ENCODE peak calls at places on chromosomes 16 and 17, in four cellular contexts. R, C, F and H are unnamed samples.

GRCh38 chr17:29495011-29495410 is 71.8 kb downstream of the ABHD15 start:
- DNase-seq in R (no peak), C (no peak), F (no peak), H (no peak)

GRCh38 chr17:21199311-21199710 is 14.7 kb downstream of the TMEM11 start:
- DNase-seq in R (peak), C (no peak), F (no peak), H (no peak)

GRCh38 chr17:42744283-42744805 is 496 bp downstream of the EZH1 start:
- DNase-seq in R (peak), C (no peak), F (peak), H (peak)

GRCh38 chr16:26987631-26988030 is 79.1 kb upstream of the C16orf82 start:
- DNase-seq in R (no peak), C (no peak), F (no peak), H (no peak)

GRCh38 chr17:82457071-82457789 is 1.3 kb upstream of the NARF start:
- DNase-seq in R (peak), C (no peak), F (peak), H (no peak)

GRCh38 chr17:48294989-48295892 is 134.8 kb downstream of the SKAP1 start:
- DNase-seq in R (peak), C (no peak), F (no peak), H (no peak)

GRCh38 chr16:86354641-86355040 is 155.7 kb upstream of the FOXF1 start:
- DNase-seq in R (no peak), C (no peak), F (no peak), H (no peak)

GRCh38 chr17:1985686-1986085 is 39.4 kb downstream of the RTN4RL1 start:
- DNase-seq in R (no peak), C (no peak), F (no peak), H (no peak)

GRCh38 chr16:89325861-89326471 is 108.5 kb downstream of the ZNF778 start:
- DNase-seq in R (peak), C (no peak), F (no peak), H (no peak)

GRCh38 chr17:75899767-75900468 is 3.2 kb upstream of the TRIM65 start:
- DNase-seq in R (no peak), C (no peak), F (no peak), H (no peak)

GRCh38 chr17:78144736-78145641 is 1.2 kb upstream of the C17orf99 start:
- DNase-seq in R (no peak), C (no peak), F (no peak), H (no peak)

GRCh38 chr16:88561485-88562369 is 8.5 kb upstream of the ZC3H18 start:
- DNase-seq in R (peak), C (peak), F (no peak), H (peak)

GRCh38 chr16:29943846-29944669 is 17.8 kb upstream of the TMEM219 start:
- DNase-seq in R (peak), C (no peak), F (peak), H (peak)

GRCh38 chr16:22255335-22255734 is 41.9 kb upstream of the POLR3E start:
- DNase-seq in R (peak), C (no peak), F (no peak), H (no peak)

GRCh38 chr16:55478827-55479559 is at the start of gene MMP2:
- DNase-seq in R (no peak), C (peak), F (no peak), H (no peak)

GRCh38 chr16:71762186-71762585 is 37.7 kb upstream of the PHLPP2 start:
- DNase-seq in R (no peak), C (no peak), F (no peak), H (no peak)

GRCh38 chr16:52376677-52377300 is 170.2 kb downstream of the TOX3 start:
- DNase-seq in R (no peak), C (no peak), F (no peak), H (no peak)

GRCh38 chr17:10177921-10178788 is 20.3 kb downstream of the GAS7 start:
- DNase-seq in R (no peak), C (peak), F (no peak), H (no peak)

GRCh38 chr16:15542734-15543347 is 100.1 kb downstream of the MARF1 start:
- DNase-seq in R (no peak), C (no peak), F (no peak), H (no peak)

GRCh38 chr16:81552743-81553079 is 108.1 kb downstream of the CMIP start:
- DNase-seq in R (no peak), C (no peak), F (no peak), H (no peak)

GRCh38 chr17:74646231-74646630 is 22.7 kb upstream of the CD300E start:
- DNase-seq in R (peak), C (no peak), F (peak), H (peak)

GRCh38 chr17:34386925-34387550 is 24.0 kb upstream of the CCL1 start:
- DNase-seq in R (peak), C (no peak), F (no peak), H (no peak)

GRCh38 chr16:29815032-29815721 is 775 bp upstream of the PAGR1 start:
- DNase-seq in R (peak), C (peak), F (no peak), H (no peak)

GRCh38 chr17:6496116-6496481 is 51.8 kb downstream of the PIMREG start:
- DNase-seq in R (peak), C (peak), F (no peak), H (no peak)

GRCh38 chr17:63493411-63493810 is 16.6 kb downstream of the ACE start:
- DNase-seq in R (no peak), C (no peak), F (no peak), H (no peak)

GRCh38 chr17:12320286-12320685 is 299.6 kb downstream of the MAP2K4 start:
- DNase-seq in R (no peak), C (no peak), F (no peak), H (no peak)

GRCh38 chr16:85963746-85964370 is 64.9 kb downstream of the IRF8 start:
- DNase-seq in R (no peak), C (no peak), F (no peak), H (no peak)

GRCh38 chr17:58308173-58308984 is 20.2 kb downstream of the TSPOAP1 start:
- DNase-seq in R (no peak), C (peak), F (peak), H (no peak)

GRCh38 chr16:22948603-22949368 is 134.8 kb downstream of the HS3ST2 start:
- DNase-seq in R (peak), C (peak), F (peak), H (peak)

DNA sequence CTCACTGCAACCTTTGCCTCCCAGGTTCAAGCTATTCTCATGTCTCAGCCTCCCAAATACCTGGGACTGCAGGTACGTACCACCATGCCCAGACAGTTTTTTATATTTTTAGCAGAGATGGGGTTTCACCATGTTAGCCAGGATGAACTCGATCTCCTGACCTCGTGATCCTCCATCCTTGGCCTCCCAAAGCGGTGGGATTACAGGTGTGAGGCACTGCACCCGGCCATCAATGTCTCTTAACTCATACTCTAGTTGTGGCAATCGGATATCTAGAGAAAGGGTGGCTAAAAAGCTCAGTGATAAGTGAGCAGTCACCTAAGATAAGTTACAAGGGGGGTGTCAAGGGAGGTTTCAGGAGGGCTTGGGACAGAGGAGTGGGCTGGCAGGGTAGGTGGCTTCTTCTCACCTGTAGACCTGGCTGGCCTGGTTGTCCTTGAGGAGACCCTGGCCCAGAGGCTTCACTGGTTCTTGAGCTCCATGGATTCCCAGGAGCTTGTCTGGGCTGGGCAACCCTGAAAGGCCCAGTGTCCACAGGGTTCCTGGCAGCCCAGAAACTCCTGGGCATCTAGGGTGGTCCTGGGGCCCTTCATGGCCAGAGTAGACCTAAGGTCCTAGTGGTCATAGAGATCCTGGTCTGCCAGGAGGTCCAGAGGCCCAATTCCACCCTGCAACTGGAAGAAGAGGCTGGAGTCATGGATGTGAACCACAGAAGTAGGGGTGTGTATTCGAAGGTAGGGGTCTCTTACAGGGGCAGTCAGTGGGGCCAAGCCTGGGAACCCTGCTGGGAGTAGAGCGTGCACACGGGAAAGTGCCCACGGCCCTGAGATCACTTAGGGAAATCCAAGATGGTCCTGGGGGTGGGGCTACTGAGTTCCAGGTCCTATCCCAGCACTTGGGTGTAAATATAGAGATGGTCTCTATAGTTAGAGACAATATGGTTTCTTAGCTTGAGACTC is 12.7 kb upstream of the IGFBP4 start:
- DNase-seq in R (no peak), C (no peak), F (no peak), H (no peak)
- TF ChIP-seq FOSL1 in R (no peak), C (no peak), F (no peak), H (no peak)

GRCh38 chr17:72697602-72698146 is 394.8 kb downstream of the SLC39A11 start:
- DNase-seq in R (no peak), C (no peak), F (peak), H (no peak)

GRCh38 chr17:72702136-72702735 is 390.3 kb downstream of the SLC39A11 start:
- DNase-seq in R (no peak), C (no peak), F (peak), H (peak)

GRCh38 chr17:72696156-72696555 is 396.3 kb downstream of the SLC39A11 start:
- DNase-seq in R (no peak), C (no peak), F (no peak), H (no peak)

GRCh38 chr17:72700226-72700625 is 392.3 kb downstream of the SLC39A11 start:
- DNase-seq in R (no peak), C (no peak), F (no peak), H (no peak)

DNA sequence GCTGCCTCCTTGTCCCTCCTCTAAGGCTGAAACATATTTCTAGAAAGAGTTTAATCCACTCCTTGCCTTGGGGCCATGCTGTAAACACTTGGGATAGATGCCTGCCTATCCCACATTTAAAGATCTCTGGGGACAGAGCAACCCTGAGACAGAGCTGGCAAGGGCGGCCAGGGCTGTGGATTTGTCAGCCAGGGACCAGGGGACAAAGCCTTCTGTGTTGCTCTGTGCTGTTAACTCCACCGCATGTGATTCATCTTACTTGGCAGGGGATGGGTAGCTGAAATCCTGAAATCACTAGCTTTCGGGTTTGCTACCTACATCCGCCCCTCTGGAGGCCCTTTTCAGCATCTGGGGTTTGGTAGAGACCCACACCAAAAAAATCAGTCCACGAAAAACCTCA is 392.9 kb downstream of the SLC39A11 start:
- DNase-seq in R (no peak), C (no peak), F (no peak), H (no peak)
- TF ChIP-seq SRF in R (no peak), C (no peak), F (no peak), H (no peak)

GRCh38 chr17:38449364-38449763 is 21.1 kb downstream of the ARHGAP23 start:
- DNase-seq in R (no peak), C (no peak), F (peak), H (no peak)
- TF ChIP-seq FOSL1 in R (no peak), C (no peak), F (no peak), H (no peak)

GRCh38 chr16:72983241-72983640 is 64.7 kb downstream of the ZFHX3 start:
- DNase-seq in R (no peak), C (no peak), F (no peak), H (no peak)
- TF ChIP-seq SRF in R (no peak), C (no peak), F (no peak), H (no peak)

GRCh38 chr16:64132190-64132589 is 989.7 kb downstream of the CDH11 start:
- DNase-seq in R (no peak), C (no peak), F (no peak), H (no peak)

GRCh38 chr16:64132686-64133085 is 989.2 kb downstream of the CDH11 start:
- DNase-seq in R (no peak), C (no peak), F (no peak), H (no peak)

GRCh38 chr16:64136314-64136713 is 985.5 kb downstream of the CDH11 start:
- DNase-seq in R (no peak), C (no peak), F (no peak), H (no peak)

GRCh38 chr16:64131423-64131822 is 990.4 kb downstream of the CDH11 start:
- DNase-seq in R (no peak), C (no peak), F (no peak), H (no peak)

GRCh38 chr16:64133396-64133795 is 988.5 kb downstream of the CDH11 start:
- DNase-seq in R (no peak), C (no peak), F (no peak), H (no peak)
- TF ChIP-seq FOSL1 in R (no peak), C (no peak), F (no peak), H (no peak)

GRCh38 chr16:63614421-63614820 is 1507.4 kb downstream of the CDH11 start:
- DNase-seq in R (no peak), C (no peak), F (no peak), H (no peak)

GRCh38 chr16:63617990-63618763 is 1503.7 kb downstream of the CDH11 start:
- DNase-seq in R (no peak), C (no peak), F (no peak), H (no peak)

GRCh38 chr16:63617047-63617989 is 1504.5 kb downstream of the CDH11 start:
- DNase-seq in R (no peak), C (no peak), F (no peak), H (no peak)

GRCh38 chr16:63612462-63613227 is 1509.2 kb downstream of the CDH11 start:
- DNase-seq in R (no peak), C (no peak), F (no peak), H (no peak)

GRCh38 chr16:63613701-63614100 is 1508.2 kb downstream of the CDH11 start:
- DNase-seq in R (no peak), C (no peak), F (peak), H (no peak)
- TF ChIP-seq SRF in R (no peak), C (no peak), F (no peak), H (no peak)

GRCh38 chr17:4648741-4649140 is 7.3 kb upstream of the ALOX15 start:
- DNase-seq in R (no peak), C (no peak), F (peak), H (no peak)
- TF ChIP-seq FOSL1 in R (no peak), C (no peak), F (no peak), H (no peak)

DNA sequence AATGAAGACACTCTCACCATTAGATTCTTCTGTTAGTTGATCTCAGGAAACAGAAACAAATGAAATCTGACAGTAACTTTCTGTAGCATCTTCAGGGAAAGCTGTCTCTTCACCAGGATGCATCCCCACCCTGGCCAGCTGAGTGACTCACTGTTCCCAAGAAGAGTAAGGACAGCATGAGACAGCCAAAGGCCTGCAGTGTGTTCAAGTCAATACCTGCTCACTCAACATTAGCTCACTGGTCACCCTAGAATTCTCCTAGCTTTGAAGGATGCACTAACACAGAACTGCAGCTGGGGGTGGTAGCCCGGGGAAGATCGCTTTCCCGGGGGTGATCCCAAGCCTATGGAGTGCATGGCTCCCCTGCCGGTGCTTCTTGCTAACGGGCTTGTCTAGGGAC is 28.2 kb upstream of the CLEC18B start:
- DNase-seq in R (no peak), C (no peak), F (no peak), H (peak)
- TF ChIP-seq SRF in R (no peak), C (no peak), F (no peak), H (no peak)

GRCh38 chr17:44501866-44502265 is 1.3 kb downstream of the GPATCH8 start:
- DNase-seq in R (peak), C (no peak), F (no peak), H (no peak)
- TF ChIP-seq FOSL1 in R (no peak), C (no peak), F (no peak), H (no peak)